ENCODE peak calls at places on chromosomes 11 and 22, in nine cellular contexts. One of them, this sample, is unnamed.

GRCh38 chr11:17366491-17366890 is 14.9 kb downstream of the NCR3LG1 start:
- DNase-seq in heart left ventricle: no peak
- DNase-seq in DND-41: no peak
- DNase-seq in Peyer's patch: no peak
- DNase-seq in fibroblast of lung: no peak
- DNase-seq in Panc1: no peak
- DNase-seq in CD4-positive, CD25-positive, alpha-beta regulatory T cell: no peak
- DNase-seq in esophagus squamous epithelium: no peak
- DNase-seq in H9: no peak
- DNase-seq in this sample: no peak

GRCh38 chr22:34454598-34454997 is 534.3 kb upstream of the LARGE1 start:
- DNase-seq in Peyer's patch: no peak
- DNase-seq in esophagus squamous epithelium: no peak
- DNase-seq in heart left ventricle: no peak
- DNase-seq in CD4-positive, CD25-positive, alpha-beta regulatory T cell: no peak
- DNase-seq in fibroblast of lung: no peak
- DNase-seq in Panc1: no peak
- DNase-seq in DND-41: no peak
- DNase-seq in H9: no peak
- DNase-seq in this sample: no peak

GRCh38 chr22:28148816-28149465 is 229.9 kb upstream of the PITPNB start:
- DNase-seq in fibroblast of lung: peak; percentile 68
- DNase-seq in CD4-positive, CD25-positive, alpha-beta regulatory T cell: no peak
- DNase-seq in Panc1: no peak
- DNase-seq in esophagus squamous epithelium: no peak
- DNase-seq in heart left ventricle: no peak
- DNase-seq in H9: no peak
- DNase-seq in Peyer's patch: no peak
- DNase-seq in DND-41: no peak
- DNase-seq in this sample: no peak

GRCh38 chr11:23509023-23509422 is 648.7 kb upstream of the CCDC179 start:
- DNase-seq in heart left ventricle: no peak
- DNase-seq in DND-41: no peak
- DNase-seq in CD4-positive, CD25-positive, alpha-beta regulatory T cell: no peak
- DNase-seq in Peyer's patch: no peak
- DNase-seq in H9: no peak
- DNase-seq in fibroblast of lung: peak; percentile 93
- DNase-seq in esophagus squamous epithelium: no peak
- DNase-seq in Panc1: no peak
- DNase-seq in this sample: no peak

GRCh38 chr11:6273188-6273587 is 13.6 kb downstream of the CCKBR start:
- DNase-seq in CD4-positive, CD25-positive, alpha-beta regulatory T cell: no peak
- DNase-seq in Peyer's patch: no peak
- DNase-seq in heart left ventricle: no peak
- DNase-seq in DND-41: no peak
- DNase-seq in fibroblast of lung: no peak
- DNase-seq in H9: no peak
- DNase-seq in Panc1: no peak
- DNase-seq in esophagus squamous epithelium: no peak
- DNase-seq in this sample: no peak

GRCh38 chr11:111911563-111912401 is at the start of gene CRYAB:
- DNase-seq in Peyer's patch: peak; percentile 71
- DNase-seq in DND-41: no peak
- DNase-seq in fibroblast of lung: peak; percentile 84
- DNase-seq in heart left ventricle: peak; percentile 89
- DNase-seq in esophagus squamous epithelium: no peak
- DNase-seq in Panc1: no peak
- DNase-seq in H9: peak; percentile 39
- DNase-seq in CD4-positive, CD25-positive, alpha-beta regulatory T cell: no peak
- DNase-seq in this sample: peak; percentile 88

GRCh38 chr11:111555255-111555654 is 14.7 kb downstream of the LAYN start:
- DNase-seq in Panc1: no peak
- DNase-seq in fibroblast of lung: peak; percentile 93
- DNase-seq in DND-41: no peak
- DNase-seq in esophagus squamous epithelium: no peak
- DNase-seq in heart left ventricle: no peak
- DNase-seq in Peyer's patch: no peak
- DNase-seq in CD4-positive, CD25-positive, alpha-beta regulatory T cell: no peak
- DNase-seq in H9: no peak
- DNase-seq in this sample: no peak

GRCh38 chr11:47881145-47881544 is 33.0 kb upstream of the NUP160 start:
- DNase-seq in Peyer's patch: no peak
- DNase-seq in esophagus squamous epithelium: no peak
- DNase-seq in H9: no peak
- DNase-seq in Panc1: no peak
- DNase-seq in fibroblast of lung: no peak
- DNase-seq in DND-41: no peak
- DNase-seq in heart left ventricle: no peak
- DNase-seq in CD4-positive, CD25-positive, alpha-beta regulatory T cell: no peak
- DNase-seq in this sample: no peak

GRCh38 chr11:34180045-34180813 is 74.8 kb downstream of the NAT10 start:
- DNase-seq in Panc1: no peak
- DNase-seq in fibroblast of lung: no peak
- DNase-seq in Peyer's patch: no peak
- DNase-seq in H9: no peak
- DNase-seq in esophagus squamous epithelium: no peak
- DNase-seq in CD4-positive, CD25-positive, alpha-beta regulatory T cell: no peak
- DNase-seq in DND-41: no peak
- DNase-seq in heart left ventricle: no peak
- DNase-seq in this sample: peak; percentile 71

GRCh38 chr11:62546244-62546936 is at the start of gene AHNAK:
- DNase-seq in esophagus squamous epithelium: no peak
- DNase-seq in H9: peak; percentile 73
- DNase-seq in Peyer's patch: peak; percentile 93
- DNase-seq in CD4-positive, CD25-positive, alpha-beta regulatory T cell: peak; percentile 63
- DNase-seq in Panc1: no peak
- DNase-seq in heart left ventricle: peak; percentile 90
- DNase-seq in DND-41: no peak
- DNase-seq in fibroblast of lung: peak; percentile 70
- DNase-seq in this sample: peak; percentile 83

GRCh38 chr11:64299847-64300648 is at the start of gene CATSPERZ:
- DNase-seq in H9: no peak
- DNase-seq in heart left ventricle: no peak
- DNase-seq in esophagus squamous epithelium: no peak
- DNase-seq in fibroblast of lung: no peak
- DNase-seq in Panc1: no peak
- DNase-seq in Peyer's patch: no peak
- DNase-seq in CD4-positive, CD25-positive, alpha-beta regulatory T cell: no peak
- DNase-seq in DND-41: no peak
- DNase-seq in this sample: no peak

GRCh38 chr22:17910561-17911311 is 113.6 kb downstream of the MICAL3 start:
- DNase-seq in Panc1: peak; percentile 36
- DNase-seq in fibroblast of lung: peak; percentile 90
- DNase-seq in H9: peak; percentile 80
- DNase-seq in esophagus squamous epithelium: no peak
- DNase-seq in DND-41: no peak
- DNase-seq in heart left ventricle: peak; percentile 79
- DNase-seq in Peyer's patch: peak; percentile 54
- DNase-seq in CD4-positive, CD25-positive, alpha-beta regulatory T cell: no peak
- DNase-seq in this sample: peak; percentile 92

GRCh38 chr22:32800158-32800557 is 1.3 kb upstream of the TIMP3 start:
- DNase-seq in DND-41: no peak
- DNase-seq in Panc1: no peak
- DNase-seq in H9: no peak
- DNase-seq in Peyer's patch: no peak
- DNase-seq in fibroblast of lung: no peak
- DNase-seq in heart left ventricle: no peak
- DNase-seq in esophagus squamous epithelium: no peak
- DNase-seq in CD4-positive, CD25-positive, alpha-beta regulatory T cell: no peak
- DNase-seq in this sample: no peak

GRCh38 chr22:32796865-32797573 is 4.5 kb upstream of the TIMP3 start:
- DNase-seq in esophagus squamous epithelium: no peak
- DNase-seq in heart left ventricle: peak; percentile 77
- DNase-seq in Panc1: peak; percentile 7
- DNase-seq in DND-41: peak; percentile 68
- DNase-seq in fibroblast of lung: peak; percentile 80
- DNase-seq in H9: peak; percentile 68
- DNase-seq in CD4-positive, CD25-positive, alpha-beta regulatory T cell: peak; percentile 24
- DNase-seq in Peyer's patch: peak; percentile 77
- DNase-seq in this sample: peak; percentile 59

GRCh38 chr22:32801001-32801435 is 487 bp upstream of the TIMP3 start:
- DNase-seq in H9: peak; percentile 38
- DNase-seq in esophagus squamous epithelium: no peak
- DNase-seq in Peyer's patch: no peak
- DNase-seq in CD4-positive, CD25-positive, alpha-beta regulatory T cell: no peak
- DNase-seq in Panc1: no peak
- DNase-seq in DND-41: no peak
- DNase-seq in fibroblast of lung: no peak
- DNase-seq in heart left ventricle: no peak
- DNase-seq in this sample: no peak

GRCh38 chr22:32801436-32802290 is at the start of gene TIMP3:
- DNase-seq in Panc1: no peak
- DNase-seq in fibroblast of lung: peak; percentile 82
- DNase-seq in CD4-positive, CD25-positive, alpha-beta regulatory T cell: no peak
- DNase-seq in heart left ventricle: peak; percentile 91
- DNase-seq in DND-41: no peak
- DNase-seq in Peyer's patch: peak; percentile 80
- DNase-seq in esophagus squamous epithelium: no peak
- DNase-seq in H9: peak; percentile 86
- DNase-seq in this sample: peak; percentile 83

GRCh38 chr22:32799516-32799915 is 2.0 kb upstream of the TIMP3 start:
- DNase-seq in esophagus squamous epithelium: no peak
- DNase-seq in Panc1: no peak
- DNase-seq in heart left ventricle: no peak
- DNase-seq in H9: no peak
- DNase-seq in DND-41: no peak
- DNase-seq in fibroblast of lung: no peak
- DNase-seq in CD4-positive, CD25-positive, alpha-beta regulatory T cell: no peak
- DNase-seq in Peyer's patch: no peak
- DNase-seq in this sample: no peak
- H3K27me3 ChIP-seq in esophagus squamous epithelium: no peaks in the 10 kb centered on the region
- H3K27me3 ChIP-seq in Panc1: peaks cover 2% of the 10 kb centered on the region
- H3K27me3 ChIP-seq in heart left ventricle: peaks cover 14% of the 10 kb centered on the region
- H3K27me3 ChIP-seq in H9: peaks cover 6% of the 10 kb centered on the region
- H3K27me3 ChIP-seq in DND-41: no peaks in the 10 kb centered on the region
- H3K27me3 ChIP-seq in fibroblast of lung: no peaks in the 10 kb centered on the region
- H3K27me3 ChIP-seq in CD4-positive, CD25-positive, alpha-beta regulatory T cell: peaks cover 21% of the 10 kb centered on the region
- H3K27me3 ChIP-seq in Peyer's patch: no peaks in the 10 kb centered on the region
- H3K27me3 ChIP-seq in this sample: no peaks in the 10 kb centered on the region

GRCh38 chr11:71251761-71252433 is 480 bp downstream of the SHANK2 start:
- DNase-seq in DND-41: no peak
- DNase-seq in fibroblast of lung: no peak
- DNase-seq in Panc1: no peak
- DNase-seq in esophagus squamous epithelium: no peak
- DNase-seq in Peyer's patch: peak; percentile 52
- DNase-seq in CD4-positive, CD25-positive, alpha-beta regulatory T cell: no peak
- DNase-seq in heart left ventricle: no peak
- DNase-seq in H9: peak; percentile 69
- DNase-seq in this sample: peak; percentile 25
- H3K27me3 ChIP-seq in DND-41: no peaks in the 10 kb centered on the region
- H3K27me3 ChIP-seq in fibroblast of lung: no peaks in the 10 kb centered on the region
- H3K27me3 ChIP-seq in Panc1: peaks cover 15% of the 10 kb centered on the region
- H3K27me3 ChIP-seq in esophagus squamous epithelium: peaks cover 11% of the 10 kb centered on the region
- H3K27me3 ChIP-seq in Peyer's patch: no peaks in the 10 kb centered on the region
- H3K27me3 ChIP-seq in CD4-positive, CD25-positive, alpha-beta regulatory T cell: no peaks in the 10 kb centered on the region
- H3K27me3 ChIP-seq in heart left ventricle: peaks cover 77% of the 10 kb centered on the region
- H3K27me3 ChIP-seq in H9: no peaks in the 10 kb centered on the region
- H3K27me3 ChIP-seq in this sample: no peaks in the 10 kb centered on the region

GRCh38 chr11:27722945-27723344 is 22.7 kb upstream of the BDNF start:
- DNase-seq in heart left ventricle: no peak
- DNase-seq in fibroblast of lung: peak; percentile 19
- DNase-seq in DND-41: no peak
- DNase-seq in Panc1: no peak
- DNase-seq in H9: peak; percentile 68
- DNase-seq in esophagus squamous epithelium: no peak
- DNase-seq in CD4-positive, CD25-positive, alpha-beta regulatory T cell: no peak
- DNase-seq in Peyer's patch: no peak
- DNase-seq in this sample: no peak

GRCh38 chr11:27720277-27720830 is 20.1 kb upstream of the BDNF start:
- DNase-seq in heart left ventricle: peak; percentile 38
- DNase-seq in H9: peak; percentile 80
- DNase-seq in esophagus squamous epithelium: no peak
- DNase-seq in fibroblast of lung: peak; percentile 58
- DNase-seq in CD4-positive, CD25-positive, alpha-beta regulatory T cell: no peak
- DNase-seq in DND-41: no peak
- DNase-seq in Panc1: no peak
- DNase-seq in Peyer's patch: no peak
- DNase-seq in this sample: no peak

GRCh38 chr11:27721505-27722116 is 21.4 kb upstream of the BDNF start:
- DNase-seq in Peyer's patch: no peak
- DNase-seq in DND-41: no peak
- DNase-seq in H9: no peak
- DNase-seq in CD4-positive, CD25-positive, alpha-beta regulatory T cell: no peak
- DNase-seq in heart left ventricle: no peak
- DNase-seq in esophagus squamous epithelium: no peak
- DNase-seq in fibroblast of lung: no peak
- DNase-seq in Panc1: no peak
- DNase-seq in this sample: no peak

GRCh38 chr11:27723685-27724084 is 23.4 kb upstream of the BDNF start:
- DNase-seq in fibroblast of lung: no peak
- DNase-seq in DND-41: no peak
- DNase-seq in CD4-positive, CD25-positive, alpha-beta regulatory T cell: no peak
- DNase-seq in esophagus squamous epithelium: no peak
- DNase-seq in Peyer's patch: no peak
- DNase-seq in Panc1: no peak
- DNase-seq in heart left ventricle: no peak
- DNase-seq in H9: no peak
- DNase-seq in this sample: no peak

DNA sequence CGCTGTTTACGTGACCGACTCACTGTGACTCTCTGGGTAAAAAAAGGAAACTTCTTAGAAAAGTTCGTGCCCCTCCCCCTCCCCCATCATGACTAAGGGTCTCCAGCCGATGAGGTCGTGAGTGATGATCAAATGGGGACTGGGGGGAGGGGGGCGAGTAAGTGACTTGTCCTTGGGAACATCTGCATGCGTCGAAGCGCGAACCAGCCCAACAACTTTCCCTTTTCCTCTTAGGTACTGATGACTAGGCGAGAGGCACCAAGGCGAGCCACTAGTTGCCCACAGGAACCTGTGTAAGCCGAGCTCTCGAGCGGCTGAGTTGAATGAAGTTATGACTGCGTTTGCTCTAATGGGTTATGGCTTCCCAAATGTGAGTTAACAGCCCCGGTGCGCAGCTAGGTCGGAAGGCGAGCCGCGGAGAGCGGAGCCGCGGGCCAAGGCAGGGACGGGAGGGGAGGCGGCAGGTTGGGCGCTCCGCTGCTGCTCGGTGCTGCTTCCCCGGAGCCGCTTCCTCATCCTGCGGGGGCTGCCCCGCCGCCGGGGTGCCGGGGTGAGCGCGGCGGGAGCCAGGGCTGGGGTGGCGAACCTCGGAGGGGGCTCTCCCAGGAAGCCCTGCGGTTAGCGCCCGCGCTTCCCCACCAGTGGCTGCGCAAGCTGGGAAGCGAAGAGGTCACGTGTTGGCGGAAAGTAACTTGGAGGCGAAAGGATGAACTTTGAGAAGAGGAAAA is 22.0 kb upstream of the BDNF start:
- DNase-seq in heart left ventricle: no peak
- DNase-seq in DND-41: no peak
- DNase-seq in Peyer's patch: no peak
- DNase-seq in Panc1: no peak
- DNase-seq in H9: peak; percentile 69
- DNase-seq in CD4-positive, CD25-positive, alpha-beta regulatory T cell: no peak
- DNase-seq in fibroblast of lung: peak; percentile 65
- DNase-seq in esophagus squamous epithelium: no peak
- DNase-seq in this sample: no peak
- H3K27me3 ChIP-seq in heart left ventricle: peaks cover 76% of the 10 kb centered on the region
- H3K27me3 ChIP-seq in DND-41: no peaks in the 10 kb centered on the region
- H3K27me3 ChIP-seq in Peyer's patch: peaks cover 39% of the 10 kb centered on the region
- H3K27me3 ChIP-seq in Panc1: peaks cover 38% of the 10 kb centered on the region
- H3K27me3 ChIP-seq in H9: peaks cover 19% of the 10 kb centered on the region
- H3K27me3 ChIP-seq in CD4-positive, CD25-positive, alpha-beta regulatory T cell: peaks cover 28% of the 10 kb centered on the region
- H3K27me3 ChIP-seq in fibroblast of lung: peaks cover 33% of the 10 kb centered on the region
- H3K27me3 ChIP-seq in esophagus squamous epithelium: peaks cover 49% of the 10 kb centered on the region
- H3K27me3 ChIP-seq in this sample: peaks cover 16% of the 10 kb centered on the region

GRCh38 chr22:37077802-37078448 is 26.4 kb downstream of the KCTD17 start:
- DNase-seq in DND-41: peak; percentile 77
- DNase-seq in esophagus squamous epithelium: no peak
- DNase-seq in Peyer's patch: peak; percentile 86
- DNase-seq in Panc1: peak; percentile 18
- DNase-seq in fibroblast of lung: peak; percentile 23
- DNase-seq in H9: peak; percentile 73
- DNase-seq in CD4-positive, CD25-positive, alpha-beta regulatory T cell: peak; percentile 72
- DNase-seq in heart left ventricle: peak; percentile 55
- DNase-seq in this sample: peak; percentile 47
- H3K27me3 ChIP-seq in DND-41: peaks cover 8% of the 10 kb centered on the region
- H3K27me3 ChIP-seq in esophagus squamous epithelium: no peaks in the 10 kb centered on the region
- H3K27me3 ChIP-seq in Peyer's patch: no peaks in the 10 kb centered on the region
- H3K27me3 ChIP-seq in Panc1: no peaks in the 10 kb centered on the region
- H3K27me3 ChIP-seq in fibroblast of lung: peaks cover 10% of the 10 kb centered on the region
- H3K27me3 ChIP-seq in H9: no peaks in the 10 kb centered on the region
- H3K27me3 ChIP-seq in CD4-positive, CD25-positive, alpha-beta regulatory T cell: no peaks in the 10 kb centered on the region
- H3K27me3 ChIP-seq in heart left ventricle: peaks cover 24% of the 10 kb centered on the region
- H3K27me3 ChIP-seq in this sample: peaks cover 45% of the 10 kb centered on the region

This sample was measured in MG63.